ENCODE peak calls at places on chromosomes 13 and 19, in seven cellular contexts. B is RWPE1, Z is brain microvascular endothelial cell, J is mesothelial cell of epicardium, E is body of pancreas, W is gastrocnemius medialis, P is cardiac muscle cell. U is an unnamed sample.

GRCh38 chr13:34833562-34834182 is 108.4 kb upstream of the NBEA start:
- DNase-seq in B (no peak), Z (peak; percentile 33), J (no peak), E (no peak), W (no peak), P (no peak), U (no peak)

GRCh38 chr13:82298110-82298509 is 1584.2 kb downstream of the SLITRK1 start:
- DNase-seq in B (no peak), Z (no peak), J (no peak), E (no peak), W (no peak), P (no peak), U (no peak)

GRCh38 chr19:33511346-33511745 is 10.2 kb downstream of the PEPD start:
- DNase-seq in B (no peak), Z (no peak), J (no peak), E (no peak), W (no peak), P (no peak), U (no peak)

GRCh38 chr13:102774596-102775375 is 1.2 kb upstream of the TEX30 start:
- DNase-seq in B (no peak), Z (no peak), J (no peak), E (no peak), W (no peak), P (no peak), U (no peak)

GRCh38 chr19:39924389-39924788 is 10.0 kb downstream of the FCGBP start:
- DNase-seq in B (no peak), Z (no peak), J (no peak), E (no peak), W (no peak), P (no peak), U (no peak)

GRCh38 chr19:31781542-31781941 is 432.3 kb upstream of the TSHZ3 start:
- DNase-seq in B (no peak), Z (no peak), J (no peak), E (no peak), W (no peak), P (no peak), U (no peak)

GRCh38 chr19:12365094-12365371 is 450 bp downstream of the ZNF442 start:
- DNase-seq in B (peak; percentile 35), Z (peak; percentile 12), J (no peak), E (no peak), W (no peak), P (no peak), U (no peak)

GRCh38 chr13:49858183-49858856 is 65.8 kb upstream of the KPNA3 start:
- DNase-seq in B (peak; percentile 83), Z (peak; percentile 95), J (no peak), E (peak; percentile 27), W (no peak), P (no peak), U (no peak)

GRCh38 chr13:99565478-99566124 is 64.3 kb downstream of the TM9SF2 start:
- DNase-seq in B (no peak), Z (peak; percentile 30), J (no peak), E (no peak), W (no peak), P (no peak), U (no peak)

GRCh38 chr19:5445667-5446066 is 9.6 kb upstream of the ZNRF4 start:
- DNase-seq in B (peak; percentile 26), Z (no peak), J (no peak), E (no peak), W (no peak), P (no peak), U (no peak)

GRCh38 chr13:46124531-46124966 is 19.7 kb upstream of the CPB2 start:
- DNase-seq in B (no peak), Z (no peak), J (no peak), E (no peak), W (no peak), P (no peak), U (no peak)
- TF ChIP-seq CTCF in B (no peak), Z (no peak), J (no peak), E (no peak), W (no peak), P (no peak), U (no peak)

DNA sequence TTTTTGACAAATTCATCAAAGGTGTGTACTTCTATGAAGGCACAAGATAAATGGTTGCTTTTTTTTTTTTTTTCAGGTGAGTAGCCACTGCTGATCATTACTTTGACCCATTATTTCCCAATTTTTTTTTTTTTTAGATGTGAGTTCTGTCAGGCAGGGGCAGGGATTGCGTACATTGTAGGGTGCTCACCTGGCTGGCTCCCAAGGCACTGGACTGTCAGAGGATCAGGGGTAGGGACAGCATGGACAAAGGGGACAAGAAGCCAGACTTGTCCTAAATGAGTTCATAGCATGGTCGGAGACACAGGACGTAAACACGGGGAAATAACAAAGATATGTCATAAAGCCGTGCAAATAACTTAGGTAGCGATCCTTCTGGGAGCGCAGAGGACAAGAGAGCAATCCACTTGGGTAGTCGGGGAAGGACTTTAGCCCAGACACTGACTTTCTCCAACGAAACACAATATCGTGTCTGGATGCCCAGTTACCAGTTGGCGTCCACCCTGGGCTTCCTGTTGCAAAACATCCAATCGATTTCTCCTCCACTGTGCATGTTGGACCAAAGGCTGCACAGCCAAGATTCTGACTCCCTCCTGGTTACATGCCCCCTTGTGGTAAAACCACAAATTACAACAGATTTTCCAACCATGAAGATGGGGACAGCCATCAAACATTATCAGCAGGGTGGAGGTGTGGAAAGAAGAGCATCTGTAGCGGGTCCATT is 27.5 kb upstream of the KATNAL1 start:
- DNase-seq in B (no peak), Z (no peak), J (no peak), E (peak; percentile 32), W (no peak), P (peak; percentile 31), U (no peak)
- TF ChIP-seq CTCF in B (no peak), Z (peak; percentile 58), J (peak; percentile 75), E (peak; percentile 41), W (peak; percentile 50), P (peak; percentile 49), U (peak; percentile 46)

DNA sequence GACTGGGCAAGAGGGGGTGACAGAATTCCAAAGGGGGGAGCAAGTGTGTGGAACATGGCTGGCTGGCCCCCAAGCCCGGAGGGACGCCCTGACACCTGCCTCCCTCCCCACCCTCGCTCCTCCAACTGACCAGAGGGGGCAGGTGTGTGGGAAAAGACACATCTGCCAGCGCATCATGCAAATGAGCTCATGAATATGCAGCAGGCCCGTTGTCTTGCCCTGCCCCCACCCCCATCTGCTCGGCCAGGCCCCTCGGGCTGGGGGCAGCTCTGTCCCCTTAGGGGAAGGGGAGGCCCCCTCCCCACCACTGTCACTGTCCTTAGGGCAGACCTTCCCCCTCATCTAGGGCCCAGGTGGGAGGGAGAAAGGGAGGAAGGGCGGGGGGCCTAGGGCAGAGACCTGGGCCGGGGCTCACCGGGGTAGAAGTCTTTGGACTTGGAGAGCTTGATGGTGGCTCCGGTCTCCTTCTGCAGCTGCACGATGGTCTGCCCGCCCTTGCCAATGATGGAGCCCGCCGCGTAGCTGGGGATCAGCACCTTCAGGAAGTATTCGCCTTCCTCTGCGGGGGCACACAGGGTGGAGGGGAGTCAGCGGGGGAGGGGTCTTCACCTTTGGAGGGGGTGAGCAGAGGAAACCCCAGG is 12.9 kb downstream of the NOVA2 start:
- DNase-seq in B (no peak), Z (no peak), J (no peak), E (no peak), W (no peak), P (no peak), U (no peak)
- TF ChIP-seq CTCF in B (no peak), Z (no peak), J (no peak), E (peak; percentile 12), W (no peak), P (no peak), U (no peak)

DNA sequence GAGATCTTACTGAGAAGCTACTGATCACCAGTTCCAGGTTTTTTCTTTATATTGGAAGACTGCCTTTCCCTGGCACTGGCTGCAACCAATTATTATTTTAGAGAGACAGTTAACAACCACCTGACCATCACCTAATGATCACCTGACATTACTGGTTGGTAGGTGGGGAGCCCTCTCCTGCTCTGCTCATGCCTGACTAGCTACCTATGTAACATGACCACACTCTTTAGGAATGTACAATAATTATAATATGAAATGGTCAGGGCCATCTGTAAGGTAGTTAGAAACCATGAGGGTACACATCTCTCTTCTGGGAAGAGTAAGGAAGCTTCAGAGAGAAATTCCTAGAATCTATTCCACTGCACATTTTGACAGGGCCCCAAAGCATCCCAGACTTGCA is 59.0 kb upstream of the SCEL start:
- DNase-seq in B (no peak), Z (no peak), J (no peak), E (no peak), W (no peak), P (no peak), U (no peak)
- TF ChIP-seq CTCF in B (no peak), Z (no peak), J (no peak), E (no peak), W (no peak), P (no peak), U (no peak)

GRCh38 chr19:28641395-28641794 is 571.6 kb downstream of the UQCRFS1 start:
- DNase-seq in B (no peak), Z (no peak), J (no peak), E (no peak), W (no peak), P (no peak), U (no peak)
- TF ChIP-seq CTCF in B (no peak), Z (peak; percentile 13), J (no peak), E (no peak), W (no peak), P (no peak), U (no peak)

GRCh38 chr13:24162604-24163003 is 2.1 kb downstream of the SPATA13 start:
- DNase-seq in B (no peak), Z (no peak), J (no peak), E (peak; percentile 32), W (no peak), P (no peak), U (no peak)
- TF ChIP-seq CTCF in B (no peak), Z (no peak), J (no peak), E (no peak), W (no peak), P (no peak), U (no peak)

GRCh38 chr13:28849441-28849840 is 29.3 kb downstream of the MTUS2 start:
- DNase-seq in B (no peak), Z (no peak), J (no peak), E (no peak), W (no peak), P (no peak), U (no peak)
- TF ChIP-seq CTCF in B (no peak), Z (no peak), J (no peak), E (no peak), W (no peak), P (no peak), U (no peak)

U was measured in Peyer's patch.